ENCODE peak calls at places on chromosomes 13 and 19, in seven cellular contexts. W is putamen; X is RPMI7951; P is OCI-LY7; C is lung microvascular endothelial cell; I is activated T-cell treated with anti-CD3 and anti-CD28 coated beads, Interleukin-2, amount 50 U/mL, for 1 hour; H is T-helper 17 cell. V is an unnamed sample.

GRCh38 chr13:33016414-33017409 is at the start of gene KL:
- DNase-seq in X (no peak), I (peak; percentile 26), P (no peak), H (no peak), W (no peak), C (peak; percentile 4), V (no peak)

GRCh38 chr13:33691980-33692379 is 126.0 kb upstream of the RFC3 start:
- DNase-seq in I (no peak), W (no peak), P (no peak), H (no peak), X (no peak), C (no peak), V (no peak)

GRCh38 chr19:12793290-12794195 is 2.3 kb downstream of the JUNB start:
- DNase-seq in P (peak; percentile 91), I (peak; percentile 97), W (peak; percentile 95), C (peak; percentile 95), X (peak; percentile 92), H (peak; percentile 94), V (peak; percentile 87)

GRCh38 chr13:48585456-48585840 is 52.6 kb upstream of the RCBTB2 start:
- DNase-seq in W (peak; percentile 92), I (no peak), X (peak; percentile 92), H (no peak), C (peak; percentile 92), P (no peak), V (no peak)

GRCh38 chr13:30366083-30366482 is 56.2 kb upstream of the UBE2L5 start:
- DNase-seq in W (no peak), P (no peak), I (no peak), C (no peak), X (no peak), H (no peak), V (no peak)

GRCh38 chr19:2358548-2359173 is 1.4 kb upstream of the TMPRSS9 start:
- DNase-seq in P (no peak), C (no peak), H (no peak), X (no peak), I (no peak), W (no peak), V (no peak)

GRCh38 chr19:42176990-42177685 is 40.3 kb downstream of the DEDD2 start:
- DNase-seq in I (peak; percentile 83), P (peak; percentile 81), C (peak; percentile 83), H (peak; percentile 70), W (peak; percentile 72), X (peak; percentile 81), V (peak; percentile 45)

GRCh38 chr13:29847501-29847983 is 2.9 kb downstream of the UBL3 start:
- DNase-seq in C (peak; percentile 49), W (peak; percentile 65), P (no peak), H (no peak), X (peak; percentile 78), I (no peak), V (no peak)

GRCh38 chr19:3263866-3264265 is 39.4 kb downstream of the CELF5 start:
- DNase-seq in W (no peak), P (no peak), C (no peak), H (no peak), I (no peak), X (no peak), V (no peak)

GRCh38 chr19:49786432-49786831 is 19.6 kb downstream of the AP2A1 start:
- DNase-seq in H (no peak), X (peak; percentile 73), I (no peak), C (peak; percentile 32), P (no peak), W (no peak), V (no peak)

GRCh38 chr13:21511841-21512240 is 52.7 kb upstream of the ZDHHC20 start:
- DNase-seq in P (no peak), C (no peak), I (no peak), X (peak; percentile 10), W (no peak), H (no peak), V (no peak)

GRCh38 chr13:44474122-44474910 is 100.7 kb downstream of the SERP2 start:
- DNase-seq in X (peak; percentile 67), W (no peak), H (no peak), C (peak; percentile 7), P (no peak), I (no peak), V (no peak)

GRCh38 chr19:51547397-51548212 is 16.1 kb upstream of the SIGLEC6 start:
- DNase-seq in X (peak; percentile 70), I (no peak), H (no peak), P (no peak), W (no peak), C (peak; percentile 74), V (no peak)

GRCh38 chr13:110816500-110816899 is 98.4 kb downstream of the ANKRD10 start:
- DNase-seq in H (no peak), P (no peak), W (peak; percentile 17), X (no peak), C (no peak), I (no peak), V (no peak)

GRCh38 chr13:52348081-52348480 is 57.9 kb downstream of the THSD1 start:
- DNase-seq in X (peak; percentile 91), P (no peak), H (no peak), W (no peak), I (no peak), C (peak; percentile 51), V (no peak)

GRCh38 chr19:14089662-14090508 is 666 bp downstream of the SAMD1 start:
- DNase-seq in W (no peak), H (peak; percentile 43), P (peak; percentile 81), C (peak; percentile 77), X (peak; percentile 57), I (peak; percentile 71), V (no peak)

GRCh38 chr13:25391932-25392331 is 20.2 kb downstream of the ATP8A2 start:
- DNase-seq in H (no peak), I (no peak), C (no peak), W (no peak), X (no peak), P (no peak), V (no peak)

GRCh38 chr19:35273686-35274259 is 5.0 kb downstream of the USF2 start:
- DNase-seq in I (no peak), H (no peak), P (no peak), X (no peak), C (no peak), W (no peak), V (no peak)

GRCh38 chr19:556611-557382 is 12.9 kb downstream of the GZMM start:
- DNase-seq in I (no peak), P (no peak), W (no peak), C (no peak), X (no peak), H (no peak), V (no peak)

GRCh38 chr13:110157718-110158117 is 149.2 kb downstream of the COL4A1 start:
- DNase-seq in W (no peak), P (no peak), I (no peak), C (no peak), H (no peak), X (no peak), V (no peak)

GRCh38 chr19:30689474-30689873 is 317.3 kb downstream of the ZNF536 start:
- DNase-seq in H (no peak), W (no peak), C (no peak), P (no peak), X (no peak), I (no peak), V (no peak)

GRCh38 chr19:1445185-1445931 is 4.6 kb upstream of the APC2 start:
- DNase-seq in X (peak; percentile 46), C (peak; percentile 39), I (peak; percentile 84), P (peak; percentile 80), H (peak; percentile 67), W (peak; percentile 73), V (peak; percentile 43)

GRCh38 chr19:2569596-2570465 is 93.9 kb downstream of the GADD45B start:
- DNase-seq in I (no peak), C (no peak), W (no peak), P (no peak), H (no peak), X (no peak), V (no peak)

GRCh38 chr19:42531313-42531712 is 3.0 kb upstream of the CEACAM1 start:
- DNase-seq in I (no peak), H (no peak), C (no peak), X (no peak), P (no peak), W (no peak), V (no peak)

GRCh38 chr13:82758056-82758455 is 1124.2 kb downstream of the SLITRK1 start:
- DNase-seq in C (no peak), X (peak; percentile 33), P (no peak), W (no peak), I (no peak), H (no peak), V (no peak)

GRCh38 chr19:409515-410242 is 732 bp upstream of the C2CD4C start:
- DNase-seq in X (no peak), W (no peak), P (peak; percentile 23), C (no peak), I (no peak), H (no peak), V (no peak)

GRCh38 chr19:43841990-43842389 is 14.9 kb downstream of the ZNF283 start:
- DNase-seq in W (no peak), C (no peak), H (no peak), I (no peak), P (peak; percentile 1), X (no peak), V (no peak)

GRCh38 chr13:63554157-63554556 is 2138.5 kb upstream of the PCDH20 start:
- DNase-seq in C (no peak), H (no peak), X (no peak), W (no peak), I (no peak), P (no peak), V (no peak)

GRCh38 chr13:98810746-98811145 is 58.3 kb upstream of the SLC15A1 start:
- DNase-seq in I (no peak), P (no peak), W (no peak), X (peak; percentile 31), C (no peak), H (no peak), V (no peak)

GRCh38 chr13:110333837-110334236 is 26.8 kb downstream of the COL4A2 start:
- DNase-seq in X (no peak), W (no peak), H (no peak), P (no peak), C (no peak), I (no peak), V (no peak)

GRCh38 chr13:83503424-83503823 is 378.9 kb downstream of the SLITRK1 start:
- DNase-seq in W (no peak), C (no peak), H (no peak), P (no peak), X (no peak), I (no peak), V (no peak)

GRCh38 chr19:34351382-34351802 is 13.6 kb upstream of the GPI start:
- DNase-seq in X (no peak), P (no peak), H (no peak), C (no peak), W (no peak), I (no peak), V (no peak)

GRCh38 chr19:40702337-40703012 is 12.0 kb upstream of the NUMBL start:
- DNase-seq in I (no peak), H (no peak), C (no peak), W (peak; percentile 44), X (no peak), P (no peak), V (no peak)

GRCh38 chr13:19644947-19645439 is 11.5 kb downstream of the MPHOSPH8 start:
- DNase-seq in H (no peak), I (no peak), C (no peak), P (no peak), X (no peak), W (no peak), V (no peak)

GRCh38 chr19:45577111-45577905 is 7.3 kb downstream of the OPA3 start:
- DNase-seq in W (no peak), I (no peak), C (peak; percentile 67), H (no peak), P (no peak), X (peak; percentile 90), V (no peak)

V was measured in NCI-H460.